ENCODE peak calls at places on chromosomes 12 and 14, in four cellular contexts. O is esophagus muscularis mucosa, N is stomach, H is K562. U is an unnamed sample.

GRCh38 chr12:117832459-117833457 is 136.0 kb downstream of the KSR2 start:
- DNase-seq in O (no peak), N (no peak), H (no peak), U (no peak)

GRCh38 chr12:120540445-120540844 is 6.3 kb downstream of the RNF10 start:
- DNase-seq in O (no peak), N (no peak), H (peak; percentile 81), U (no peak)

GRCh38 chr12:57549909-57550627 is at the start of gene KIF5A:
- DNase-seq in O (no peak), N (no peak), H (peak; percentile 81), U (no peak)

GRCh38 chr12:112844814-112845565 is 53.4 kb downstream of the RPH3A start:
- DNase-seq in O (no peak), N (no peak), H (no peak), U (no peak)

GRCh38 chr14:61385002-61385685 is 63.8 kb downstream of the PRKCH start:
- DNase-seq in O (no peak), N (no peak), H (no peak), U (no peak)

GRCh38 chr12:131134523-131135310 is 181.0 kb downstream of the ADGRD1 start:
- DNase-seq in O (no peak), N (no peak), H (no peak), U (no peak)

GRCh38 chr12:13288937-13289643 is 92.6 kb downstream of the EMP1 start:
- DNase-seq in O (no peak), N (no peak), H (no peak), U (no peak)

GRCh38 chr14:94542111-94542810 is 19.0 kb upstream of the SERPINA4 start:
- DNase-seq in O (no peak), N (no peak), H (no peak), U (no peak)

GRCh38 chr12:52231305-52232232 is 1.5 kb upstream of the KRT7 start:
- DNase-seq in O (no peak), N (no peak), H (no peak), U (no peak)

GRCh38 chr14:101192661-101193000 is 289.1 kb upstream of the RTL1 start:
- DNase-seq in O (no peak), N (peak; percentile 17), H (no peak), U (no peak)

GRCh38 chr14:85195872-85196477 is 334.0 kb upstream of the FLRT2 start:
- DNase-seq in O (no peak), N (no peak), H (no peak), U (no peak)

GRCh38 chr14:66634876-66635275 is 126.9 kb downstream of the GPHN start:
- DNase-seq in O (no peak), N (no peak), H (no peak), U (no peak)

GRCh38 chr14:102592969-102593840 is 756 bp downstream of the RCOR1 start:
- DNase-seq in O (no peak), N (peak; percentile 50), H (peak; percentile 53), U (peak; percentile 5)

GRCh38 chr12:131682511-131682895 is 28.4 kb upstream of the SFSWAP start:
- DNase-seq in O (no peak), N (no peak), H (no peak), U (no peak)

GRCh38 chr14:50318031-50318626 is 6.0 kb downstream of the DMAC2L start:
- DNase-seq in O (no peak), N (no peak), H (no peak), U (no peak)

GRCh38 chr14:58315606-58316005 is 17.3 kb downstream of the ARID4A start:
- DNase-seq in O (no peak), N (no peak), H (no peak), U (no peak)

GRCh38 chr12:75389706-75390105 is 1.2 kb upstream of the GLIPR1L2 start:
- DNase-seq in O (no peak), N (no peak), H (no peak), U (no peak)

GRCh38 chr14:100846309-100846859 is 20.5 kb downstream of the MEG3 start:
- DNase-seq in O (no peak), N (no peak), H (no peak), U (no peak)

GRCh38 chr14:35247777-35248475 is 44.3 kb upstream of the PSMA6 start:
- DNase-seq in O (no peak), N (no peak), H (no peak), U (no peak)

GRCh38 chr12:52147367-52147972 is 44.3 kb downstream of the KRT80 start:
- DNase-seq in O (peak; percentile 96), N (peak; percentile 96), H (peak; percentile 77), U (peak; percentile 73)

GRCh38 chr14:106850913-106851825 is 1324.8 kb downstream of the TMEM121 start:
- DNase-seq in O (no peak), N (no peak), H (no peak), U (no peak)

GRCh38 chr12:49899286-49899843 is 4.3 kb downstream of the FAIM2 start:
- DNase-seq in O (no peak), N (no peak), H (no peak), U (no peak)

GRCh38 chr12:128804762-128805161 is 19.0 kb downstream of the SLC15A4 start:
- DNase-seq in O (no peak), N (no peak), H (no peak), U (no peak)

GRCh38 chr14:103099081-103099732 is 4.7 kb downstream of the EXOC3L4 start:
- DNase-seq in O (no peak), N (peak; percentile 67), H (peak; percentile 73), U (no peak)

GRCh38 chr12:77893918-77894317 is 63.2 kb downstream of the NAV3 start:
- DNase-seq in O (no peak), N (peak; percentile 74), H (no peak), U (no peak)

GRCh38 chr12:108599541-108599940 is 1.7 kb upstream of the TMEM119 start:
- DNase-seq in O (no peak), N (no peak), H (no peak), U (no peak)

GRCh38 chr14:80658155-80658554 is 283.4 kb downstream of the CEP128 start:
- DNase-seq in O (no peak), N (no peak), H (no peak), U (no peak)

GRCh38 chr14:61644834-61645233 is 50.5 kb upstream of the HIF1A start:
- DNase-seq in O (no peak), N (no peak), H (no peak), U (no peak)

GRCh38 chr14:76775159-76775694 is 14.0 kb downstream of the VASH1 start:
- DNase-seq in O (no peak), N (no peak), H (no peak), U (no peak)

GRCh38 chr12:65419284-65420072 is 141.0 kb downstream of the MSRB3 start:
- DNase-seq in O (no peak), N (no peak), H (no peak), U (no peak)

GRCh38 chr12:65324551-65324950 is 46.1 kb downstream of the MSRB3 start:
- DNase-seq in O (no peak), N (no peak), H (no peak), U (no peak)

GRCh38 chr12:65232490-65233077 is 45.9 kb upstream of the MSRB3 start:
- DNase-seq in O (no peak), N (no peak), H (no peak), U (no peak)

GRCh38 chr12:83161451-83161850 is 474.7 kb downstream of the TMTC2 start:
- DNase-seq in O (no peak), N (no peak), H (no peak), U (no peak)

GRCh38 chr12:103928736-103929050 is 1.5 kb upstream of the HSP90B1 start:
- DNase-seq in O (no peak), N (peak; percentile 33), H (no peak), U (no peak)

GRCh38 chr14:52015411-52016030 is 26.2 kb downstream of the RTRAF start:
- DNase-seq in O (no peak), N (peak; percentile 68), H (no peak), U (no peak)

GRCh38 chr14:64692597-64693350 is 11.4 kb upstream of the PLEKHG3 start:
- DNase-seq in O (no peak), N (peak; percentile 33), H (no peak), U (no peak)

GRCh38 chr12:129659927-129660326 is 243.9 kb downstream of the TMEM132D start:
- DNase-seq in O (no peak), N (no peak), H (peak; percentile 15), U (no peak)

GRCh38 chr14:58106446-58106845 is 45.6 kb downstream of the ARMH4 start:
- DNase-seq in O (no peak), N (no peak), H (no peak), U (no peak)

GRCh38 chr14:78445275-78445674 is 275.1 kb downstream of the NRXN3 start:
- DNase-seq in O (no peak), N (no peak), H (no peak), U (no peak)
- H3K4me1 ChIP-seq in O (no peaks in the 10 kb centered on the region), N (no peaks in the 10 kb centered on the region), H (no peaks in the 10 kb centered on the region), U (no peaks in the 10 kb centered on the region)

GRCh38 chr12:63843613-63844390 is 698 bp upstream of the SRGAP1 start:
- DNase-seq in O (peak; percentile 96), N (peak; percentile 88), H (peak; percentile 86), U (peak; percentile 78)
- TF ChIP-seq POLR2A in O (no peak), N (no peak), H (no peak), U (peak; percentile 65)

DNA sequence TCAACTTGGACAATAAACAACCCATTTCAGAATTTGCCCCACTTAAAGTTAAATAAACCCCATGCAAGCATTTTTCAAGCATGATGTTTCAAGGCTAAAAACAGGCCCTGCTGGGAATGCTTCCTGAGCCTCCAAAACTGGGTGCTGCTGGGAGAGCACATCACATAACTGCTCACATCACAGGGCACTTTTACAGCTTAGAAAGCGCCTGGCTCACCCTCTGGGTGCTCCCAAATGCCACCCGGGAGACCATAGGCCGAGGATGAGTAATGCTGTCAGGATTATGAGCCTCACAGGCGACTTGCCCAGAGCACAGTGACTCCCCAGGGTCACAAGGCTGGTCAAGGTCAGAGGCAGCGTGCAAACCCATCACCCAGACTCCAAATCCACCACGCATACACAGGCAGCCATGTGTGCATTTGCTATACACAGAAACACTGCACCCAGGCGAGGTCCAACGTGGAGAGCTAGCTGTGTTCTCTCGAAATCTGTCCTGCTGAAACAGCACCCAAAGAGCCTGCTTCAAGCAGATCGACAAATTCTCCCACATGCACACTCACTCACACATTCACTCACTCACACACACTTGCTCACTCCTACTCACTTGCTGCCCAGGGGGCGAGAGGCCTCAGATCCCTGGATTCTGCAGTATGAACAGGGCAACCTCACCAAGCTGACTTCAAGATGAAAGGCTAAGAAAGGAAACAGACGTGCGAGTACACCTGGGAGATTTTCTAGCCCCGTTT is 58.7 kb downstream of the ITPK1 start:
- DNase-seq in O (no peak), N (no peak), H (no peak), U (no peak)
- H3K4me1 ChIP-seq in O (peaks cover 80% of the 10 kb centered on the region), N (peaks cover 17% of the 10 kb centered on the region), H (peaks cover 5% of the 10 kb centered on the region), U (peaks cover 5% of the 10 kb centered on the region)

DNA sequence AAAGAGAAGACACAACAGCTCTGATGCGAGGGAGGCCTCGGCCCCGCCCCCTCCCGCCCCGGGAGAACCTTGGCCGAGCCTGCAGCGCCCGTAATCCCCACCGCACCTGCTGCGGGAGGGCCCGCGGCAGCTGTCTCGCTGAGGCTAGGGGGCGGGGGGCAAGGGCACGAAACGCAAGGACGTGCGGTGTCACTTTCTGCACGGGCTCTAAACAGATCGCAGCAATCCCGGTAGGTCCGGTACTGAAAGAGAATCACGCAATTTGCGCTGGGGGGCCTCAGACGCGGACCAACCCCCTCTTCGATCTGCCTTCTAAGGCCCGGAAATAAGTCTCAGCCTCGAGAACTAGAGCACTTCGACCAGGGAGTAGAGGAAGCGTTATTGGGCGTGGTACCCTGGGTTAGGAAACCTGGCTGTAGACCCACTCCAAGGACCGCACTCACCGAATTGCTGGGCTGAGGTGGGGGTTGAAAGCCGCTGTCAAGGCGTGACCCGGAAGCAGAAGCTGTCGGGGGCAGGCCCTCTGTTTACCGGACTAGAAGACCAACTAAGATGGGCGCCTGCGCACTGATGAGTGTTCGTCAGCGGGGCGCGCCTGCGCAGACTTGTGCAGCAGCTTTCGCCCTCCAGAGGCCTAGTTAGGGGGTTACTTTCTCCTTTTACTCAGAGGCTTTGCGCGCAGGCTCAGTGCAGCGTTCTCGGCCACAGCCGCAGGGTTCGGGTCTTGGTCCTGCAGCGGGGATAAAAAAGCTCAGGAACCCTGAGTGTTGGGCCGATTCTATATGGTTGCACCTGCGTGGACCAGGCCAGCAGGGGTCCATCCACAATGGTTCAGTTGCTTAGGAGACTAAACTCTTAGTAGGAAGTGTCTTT is at the start of gene ASB8:
- DNase-seq in O (peak; percentile 99), N (peak; percentile 99), H (peak; percentile 99), U (peak; percentile 97)
- TF ChIP-seq POLR2A in O (no peak), N (no peak), H (peak; percentile 73), U (peak; percentile 65)